ENCODE peak calls at places on chromosomes 11 and 22, in six cellular contexts. P, O, V, B, N and I are unnamed samples. For H3K36me3, the result is how much of the 10 kb centered on the place peaks cover.

GRCh38 chr11:15972838-15973237 is 383.5 kb downstream of the SOX6 start:
- DNase-seq in P (no peak), O (no peak), V (no peak), B (no peak), N (no peak), I (no peak)

GRCh38 chr11:86388198-86388597 is 13.5 kb downstream of the CCDC81 start:
- DNase-seq in P (no peak), O (no peak), V (no peak), B (no peak), N (no peak), I (no peak)

GRCh38 chr11:77436969-77437368 is 36.9 kb downstream of the PAK1 start:
- DNase-seq in P (no peak), O (no peak), V (no peak), B (no peak), N (no peak), I (no peak)

GRCh38 chr11:128779036-128779435 is 85.2 kb downstream of the FLI1 start:
- DNase-seq in P (no peak), O (no peak), V (no peak), B (no peak), N (no peak), I (peak)

GRCh38 chr11:69398529-69399492 is 82.7 kb upstream of the LINC01488 start:
- DNase-seq in P (no peak), O (no peak), V (no peak), B (no peak), N (no peak), I (no peak)

GRCh38 chr11:36048496-36049247 is 104.8 kb downstream of the LDLRAD3 start:
- DNase-seq in P (no peak), O (no peak), V (no peak), B (no peak), N (no peak), I (no peak)

GRCh38 chr22:25380141-25380747 is 160.8 kb downstream of the CRYBB2 start:
- DNase-seq in P (no peak), O (no peak), V (no peak), B (no peak), N (no peak), I (no peak)

GRCh38 chr11:68204402-68204801 is 8.7 kb downstream of the KMT5B start:
- DNase-seq in P (no peak), O (no peak), V (no peak), B (no peak), N (no peak), I (no peak)

GRCh38 chr11:100680070-100680469 is 7.0 kb upstream of the ARHGAP42 start:
- DNase-seq in P (no peak), O (no peak), V (no peak), B (no peak), N (no peak), I (no peak)

GRCh38 chr11:3190600-3190999 is 25.5 kb upstream of the OSBPL5 start:
- DNase-seq in P (no peak), O (no peak), V (no peak), B (no peak), N (no peak), I (no peak)

GRCh38 chr11:107549253-107549953 is 16.1 kb downstream of the ALKBH8 start:
- DNase-seq in P (peak), O (peak), V (no peak), B (no peak), N (no peak), I (no peak)

GRCh38 chr11:118202599-118203422 is 22.0 kb downstream of the JAML start:
- DNase-seq in P (no peak), O (no peak), V (no peak), B (no peak), N (peak), I (no peak)

GRCh38 chr11:1573077-1573846 is 1.2 kb upstream of the DUSP8 start:
- DNase-seq in P (no peak), O (peak), V (no peak), B (no peak), N (peak), I (no peak)

GRCh38 chr11:95520361-95520760 is 269.2 kb downstream of the FAM76B start:
- DNase-seq in P (no peak), O (no peak), V (no peak), B (no peak), N (no peak), I (no peak)

GRCh38 chr11:73889019-73889418 is 12.2 kb downstream of the PAAF1 start:
- DNase-seq in P (peak), O (no peak), V (no peak), B (no peak), N (no peak), I (no peak)

GRCh38 chr11:108160970-108161566 is 39.7 kb downstream of the ACAT1 start:
- DNase-seq in P (no peak), O (no peak), V (no peak), B (no peak), N (no peak), I (no peak)

GRCh38 chr11:63443714-63444113 is 47.3 kb downstream of the PLAAT5 start:
- DNase-seq in P (no peak), O (no peak), V (no peak), B (no peak), N (no peak), I (no peak)

GRCh38 chr11:128448487-128448886 is 138.9 kb downstream of the ETS1 start:
- DNase-seq in P (peak), O (no peak), V (no peak), B (no peak), N (no peak), I (no peak)

GRCh38 chr11:78646564-78647185 is 72.0 kb upstream of the NARS2 start:
- DNase-seq in P (peak), O (peak), V (peak), B (no peak), N (peak), I (no peak)

GRCh38 chr11:92880391-92880790 is 89.1 kb upstream of the MTNR1B start:
- DNase-seq in P (no peak), O (no peak), V (no peak), B (no peak), N (no peak), I (peak)

GRCh38 chr11:92859290-92859689 is 110.2 kb upstream of the MTNR1B start:
- DNase-seq in P (no peak), O (no peak), V (no peak), B (no peak), N (no peak), I (no peak)

GRCh38 chr22:39081557-39081956 is 4.5 kb downstream of the APOBEC3G start:
- DNase-seq in P (no peak), O (no peak), V (no peak), B (no peak), N (no peak), I (no peak)

GRCh38 chr22:30582788-30583575 is 8.5 kb upstream of the GAL3ST1 start:
- DNase-seq in P (no peak), O (no peak), V (no peak), B (no peak), N (no peak), I (no peak)

GRCh38 chr11:57566035-57566504 is 1.4 kb downstream of the UBE2L6 start:
- DNase-seq in P (peak), O (no peak), V (peak), B (no peak), N (no peak), I (no peak)

GRCh38 chr22:27918351-27919221 is 470 bp downstream of the PITPNB start:
- DNase-seq in P (peak), O (peak), V (peak), B (peak), N (peak), I (no peak)

DNA sequence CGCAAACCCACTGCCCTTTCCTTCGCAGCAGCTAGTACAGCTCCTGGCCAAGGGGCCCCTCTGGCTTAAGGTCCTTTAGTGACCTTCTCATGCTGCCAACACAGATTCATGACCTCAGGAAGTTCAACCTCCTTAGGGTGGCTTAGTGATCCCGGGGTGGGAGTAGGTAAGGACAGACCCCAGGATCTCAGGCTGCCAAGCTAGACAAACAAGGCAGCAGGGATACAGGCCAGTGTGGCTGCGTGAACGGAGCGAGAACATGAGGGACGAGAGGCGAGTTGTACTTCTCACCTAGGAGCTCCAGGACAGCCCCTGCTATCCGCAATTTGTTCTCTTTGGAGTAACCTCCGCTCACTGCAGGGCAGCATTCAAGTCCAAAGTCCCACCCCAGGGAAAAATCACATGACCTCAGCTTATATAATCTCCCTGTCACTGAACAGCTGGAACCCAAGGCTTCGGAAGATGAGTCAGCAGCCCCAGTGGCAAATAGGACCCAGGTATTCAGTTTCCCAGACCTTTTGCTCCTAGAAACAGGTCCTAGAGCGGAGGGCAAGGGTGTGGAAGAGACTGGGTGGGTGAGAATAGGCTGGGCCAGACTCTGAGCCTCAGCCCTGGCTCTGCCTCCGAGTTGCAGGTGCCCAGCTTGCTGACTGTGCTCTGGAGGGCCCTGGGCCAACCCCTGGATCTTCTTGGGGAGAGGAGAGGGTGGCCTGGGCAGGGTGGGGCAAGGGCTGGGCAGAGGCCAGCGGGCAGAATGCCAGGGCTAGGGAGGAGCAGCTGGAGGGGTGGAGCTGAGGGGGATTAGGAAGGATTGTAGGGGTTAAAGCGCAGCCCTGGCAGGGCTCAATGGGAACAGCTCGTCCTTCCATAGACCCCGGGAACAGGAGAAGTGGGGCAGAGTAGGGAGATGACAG is 13.1 kb downstream of the USP2 start:
- DNase-seq in P (peak), O (peak), V (peak), B (peak), N (no peak), I (no peak)
- H3K4me3 ChIP-seq in P (no peak), O (no peak), V (no peak), B (no peak), N (no peak), I (no peak)

GRCh38 chr11:46755962-46756361 is 36.9 kb downstream of the F2 start:
- DNase-seq in P (no peak), O (no peak), V (no peak), B (no peak), N (no peak), I (no peak)
- H3K36me3 ChIP-seq in P (half or more), O (half or more), V (half or more), B (under half), N (under half), I (under half)

GRCh38 chr11:11668293-11668692 is 46.5 kb upstream of the GALNT18 start:
- DNase-seq in P (no peak), O (peak), V (no peak), B (no peak), N (no peak), I (no peak)

GRCh38 chr11:11669447-11669846 is 47.6 kb upstream of the GALNT18 start:
- DNase-seq in P (no peak), O (no peak), V (no peak), B (no peak), N (no peak), I (no peak)

GRCh38 chr11:11663907-11664306 is 42.1 kb upstream of the GALNT18 start:
- DNase-seq in P (no peak), O (no peak), V (no peak), B (no peak), N (no peak), I (no peak)

GRCh38 chr11:11668781-11669180 is 47.0 kb upstream of the GALNT18 start:
- DNase-seq in P (no peak), O (no peak), V (no peak), B (no peak), N (no peak), I (no peak)

GRCh38 chr11:11667056-11667455 is 45.3 kb upstream of the GALNT18 start:
- DNase-seq in P (peak), O (no peak), V (no peak), B (no peak), N (no peak), I (no peak)
- TF ChIP-seq CTCF in P (peak), O (no peak), V (no peak), B (no peak), N (no peak), I (peak)

GRCh38 chr11:22677153-22677890 is 10.9 kb downstream of the GAS2 start:
- DNase-seq in P (no peak), O (no peak), V (no peak), B (no peak), N (no peak), I (no peak)
- H3K4me3 ChIP-seq in P (no peak), O (no peak), V (no peak), B (no peak), N (no peak), I (no peak)

GRCh38 chr22:46707827-46708570 is 30.1 kb downstream of the CERK start:
- DNase-seq in P (no peak), O (no peak), V (no peak), B (no peak), N (no peak), I (no peak)
- H3K36me3 ChIP-seq in P (under half), O (half or more), V (half or more), B (under half), N (half or more), I (under half)

GRCh38 chr11:112605093-112605666 is 344.5 kb upstream of the PLET1 start:
- DNase-seq in P (no peak), O (no peak), V (no peak), B (no peak), N (no peak), I (no peak)

GRCh38 chr11:112596324-112596723 is 335.7 kb upstream of the PLET1 start:
- DNase-seq in P (no peak), O (no peak), V (no peak), B (no peak), N (no peak), I (no peak)

GRCh38 chr11:112597290-112597689 is 336.6 kb upstream of the PLET1 start:
- DNase-seq in P (no peak), O (no peak), V (no peak), B (no peak), N (no peak), I (no peak)

GRCh38 chr11:112599265-112599664 is 338.6 kb upstream of the PLET1 start:
- DNase-seq in P (no peak), O (no peak), V (no peak), B (no peak), N (no peak), I (no peak)

GRCh38 chr11:112599861-112600533 is 339.3 kb upstream of the PLET1 start:
- DNase-seq in P (no peak), O (no peak), V (no peak), B (no peak), N (no peak), I (no peak)
- TF ChIP-seq CTCF in P (no peak), O (no peak), V (no peak), B (no peak), N (no peak), I (no peak)

GRCh38 chr11:46391578-46392420 is at the start of gene CHRM4:
- DNase-seq in P (no peak), O (peak), V (no peak), B (peak), N (no peak), I (no peak)

GRCh38 chr11:46392421-46393230 is 1.1 kb upstream of the CHRM4 start:
- DNase-seq in P (peak), O (peak), V (peak), B (peak), N (peak), I (no peak)

GRCh38 chr11:46393759-46394158 is 2.2 kb upstream of the CHRM4 start:
- DNase-seq in P (no peak), O (no peak), V (no peak), B (no peak), N (no peak), I (no peak)

GRCh38 chr11:46391186-46391577 is 394 bp downstream of the CHRM4 start:
- DNase-seq in P (no peak), O (peak), V (no peak), B (peak), N (no peak), I (no peak)

DNA sequence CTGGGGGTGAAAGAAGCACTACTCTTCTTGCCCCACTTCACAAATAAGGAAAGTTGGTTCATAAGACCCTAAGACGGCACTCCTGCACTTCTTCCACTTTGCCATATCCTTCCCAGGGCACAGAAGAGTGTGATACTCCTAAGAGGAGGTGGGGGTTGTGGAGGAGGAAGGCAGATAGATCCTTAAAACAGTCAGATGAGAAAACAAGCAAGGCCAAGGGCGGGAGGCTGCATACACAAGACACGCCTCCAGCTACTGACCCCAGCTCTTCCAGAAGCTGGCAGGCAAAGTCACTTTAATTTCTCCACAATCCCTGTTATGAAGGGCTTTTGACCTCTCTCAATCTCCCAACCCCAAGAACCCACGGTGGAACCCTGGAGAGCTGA is 1.6 kb upstream of the CHRM4 start:
- DNase-seq in P (no peak), O (no peak), V (no peak), B (no peak), N (no peak), I (no peak)
- H3K4me3 ChIP-seq in P (no peak), O (no peak), V (no peak), B (no peak), N (no peak), I (no peak)

DNA sequence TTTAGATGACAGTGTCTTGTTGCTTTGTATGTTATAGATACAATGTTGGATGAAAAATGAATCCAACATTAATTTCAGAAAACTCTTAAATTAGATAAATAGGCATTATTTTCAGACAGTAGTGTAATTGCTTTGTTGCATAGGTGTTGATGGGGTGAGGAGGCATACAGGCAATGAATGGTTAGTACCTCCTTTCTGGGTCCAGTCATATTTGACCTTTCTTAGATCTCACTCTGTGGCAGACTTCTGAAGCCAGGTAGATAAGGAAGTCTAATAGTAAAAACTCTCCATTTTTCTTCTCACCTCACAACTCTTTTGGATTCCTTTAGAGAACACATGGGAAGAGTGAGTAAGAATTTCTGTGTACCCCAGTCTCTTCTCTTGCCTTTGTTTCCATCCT is 31.8 kb downstream of the BIRC2 start:
- DNase-seq in P (no peak), O (no peak), V (no peak), B (no peak), N (no peak), I (no peak)
- H3K36me3 ChIP-seq in P (under half), O (under half), V (under half), B (under half), N (under half), I (under half)

GRCh38 chr11:126764221-126764620 is 236.3 kb downstream of the KIRREL3 start:
- DNase-seq in P (no peak), O (no peak), V (no peak), B (no peak), N (no peak), I (no peak)
- TF ChIP-seq CTCF in P (no peak), O (no peak), V (no peak), B (no peak), N (no peak), I (peak)

DNA sequence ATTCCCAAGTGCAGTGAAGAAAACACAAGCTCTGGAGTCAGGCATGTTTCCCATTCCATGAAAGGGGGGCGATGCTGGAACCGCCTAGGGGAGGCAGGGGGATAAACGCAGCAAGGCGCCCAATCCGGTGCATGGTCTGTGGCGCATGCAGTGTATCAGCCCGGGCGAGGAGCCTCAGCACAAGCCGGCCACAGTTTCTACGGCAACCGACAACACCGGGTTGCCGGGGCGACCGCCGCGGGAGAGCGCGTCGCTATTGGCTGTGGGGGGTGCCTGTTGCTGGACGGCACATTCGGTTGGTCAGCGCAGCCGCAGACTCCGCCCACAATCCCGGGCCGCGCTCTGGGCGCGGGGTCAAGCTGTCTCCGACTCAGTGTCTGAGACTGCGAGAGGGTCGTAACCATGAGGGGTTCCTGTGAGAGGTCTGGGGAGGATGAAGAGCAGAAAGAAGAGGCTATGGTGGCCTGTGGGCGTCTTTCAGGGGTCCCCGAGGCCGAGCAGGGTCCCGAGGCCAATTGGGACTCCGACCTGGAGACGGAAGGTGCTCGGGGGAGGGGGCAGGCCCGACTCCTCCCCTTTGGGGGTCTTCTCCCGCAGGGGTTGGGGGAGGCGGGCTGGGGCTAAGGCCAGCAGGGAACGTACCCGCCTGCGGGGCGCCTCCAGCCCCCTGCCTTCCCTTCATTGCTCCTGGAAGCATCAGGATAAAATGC is at the start of gene LRRC74B:
- DNase-seq in P (peak), O (peak), V (peak), B (peak), N (peak), I (peak)
- H3K4me3 ChIP-seq in P (peak), O (peak), V (peak), B (peak), N (peak), I (peak)